ENCODE peak calls at places on chromosome 20, in nine cellular contexts. J, P, Z, Q, I, F, N, E and V are unnamed samples.

GRCh38 chr20:36629719-36630340 is 16.2 kb downstream of the SLA2 start:
- DNase-seq in J (no peak), P (peak; percentile 49), Z (peak; percentile 54), Q (no peak), I (no peak), F (no peak), N (peak; percentile 13), E (no peak), V (no peak)

GRCh38 chr20:326645-327031 is 1.3 kb downstream of the SOX12 start:
- DNase-seq in J (no peak), P (peak; percentile 25), Z (no peak), Q (no peak), I (no peak), F (peak; percentile 62), N (peak; percentile 51), E (peak; percentile 14), V (no peak)

GRCh38 chr20:57785720-57786119 is 75.9 kb upstream of the PMEPA1 start:
- DNase-seq in J (no peak), P (no peak), Z (no peak), Q (no peak), I (no peak), F (no peak), N (no peak), E (no peak), V (no peak)

GRCh38 chr20:61057313-61058171 is 194.5 kb upstream of the CDH4 start:
- DNase-seq in J (no peak), P (no peak), Z (no peak), Q (no peak), I (no peak), F (no peak), N (no peak), E (no peak), V (no peak)

GRCh38 chr20:10637563-10637962 is 36.2 kb downstream of the JAG1 start:
- DNase-seq in J (no peak), P (no peak), Z (no peak), Q (peak; percentile 22), I (no peak), F (no peak), N (no peak), E (no peak), V (no peak)

GRCh38 chr20:44370639-44371218 is 15.2 kb downstream of the HNF4A start:
- DNase-seq in J (no peak), P (no peak), Z (no peak), Q (no peak), I (no peak), F (peak; percentile 74), N (no peak), E (no peak), V (no peak)

GRCh38 chr20:57396212-57396611 is 5.0 kb downstream of the RBM38 start:
- DNase-seq in J (no peak), P (no peak), Z (no peak), Q (no peak), I (no peak), F (no peak), N (no peak), E (no peak), V (no peak)

GRCh38 chr20:49392745-49393144 is 89.7 kb downstream of the KCNB1 start:
- DNase-seq in J (no peak), P (no peak), Z (no peak), Q (peak; percentile 44), I (no peak), F (no peak), N (no peak), E (no peak), V (no peak)

GRCh38 chr20:25204550-25205276 is 9.2 kb downstream of the ENTPD6 start:
- DNase-seq in J (no peak), P (no peak), Z (no peak), Q (no peak), I (no peak), F (no peak), N (no peak), E (no peak), V (no peak)

GRCh38 chr20:8133816-8134451 is 1.9 kb downstream of the PLCB1 start:
- DNase-seq in J (no peak), P (no peak), Z (no peak), Q (no peak), I (no peak), F (no peak), N (no peak), E (no peak), V (no peak)

GRCh38 chr20:54021446-54022235 is 48.8 kb downstream of the BCAS1 start:
- DNase-seq in J (no peak), P (no peak), Z (no peak), Q (no peak), I (no peak), F (no peak), N (no peak), E (no peak), V (no peak)

GRCh38 chr20:25054995-25055629 is 2.8 kb downstream of the ACSS1 start:
- DNase-seq in J (peak; percentile 22), P (no peak), Z (no peak), Q (no peak), I (no peak), F (no peak), N (no peak), E (peak; percentile 51), V (no peak)

GRCh38 chr20:60101201-60101893 is 143.1 kb downstream of the CDH26 start:
- DNase-seq in J (no peak), P (no peak), Z (no peak), Q (no peak), I (peak; percentile 70), F (no peak), N (no peak), E (no peak), V (no peak)

GRCh38 chr20:35742741-35743523 is 872 bp upstream of the RBM39 start:
- DNase-seq in J (no peak), P (no peak), Z (no peak), Q (no peak), I (no peak), F (peak; percentile 31), N (peak; percentile 67), E (peak; percentile 41), V (no peak)

GRCh38 chr20:34938466-34939163 is 17.0 kb downstream of the GSS start:
- DNase-seq in J (no peak), P (no peak), Z (no peak), Q (no peak), I (peak; percentile 51), F (no peak), N (peak; percentile 93), E (no peak), V (no peak)

GRCh38 chr20:44810061-44810390 is 320 bp downstream of the RIMS4 start:
- DNase-seq in J (no peak), P (no peak), Z (no peak), Q (no peak), I (no peak), F (no peak), N (no peak), E (no peak), V (no peak)

GRCh38 chr20:41222703-41223102 is 85.4 kb downstream of the PLCG1 start:
- DNase-seq in J (no peak), P (no peak), Z (no peak), Q (no peak), I (no peak), F (no peak), N (no peak), E (no peak), V (no peak)

GRCh38 chr20:50283922-50284810 is 93.5 kb downstream of the CEBPB start:
- DNase-seq in J (peak; percentile 68), P (peak; percentile 36), Z (no peak), Q (peak; percentile 22), I (peak; percentile 79), F (peak; percentile 47), N (peak; percentile 27), E (peak; percentile 72), V (no peak)

GRCh38 chr20:45957021-45957941 is 14.7 kb downstream of the ZNF335 start:
- DNase-seq in J (no peak), P (no peak), Z (no peak), Q (no peak), I (no peak), F (no peak), N (no peak), E (no peak), V (no peak)

GRCh38 chr20:63176035-63176434 is 39.9 kb downstream of the YTHDF1 start:
- DNase-seq in J (no peak), P (no peak), Z (peak; percentile 14), Q (no peak), I (no peak), F (peak; percentile 44), N (peak; percentile 36), E (no peak), V (no peak)

GRCh38 chr20:64001607-64002011 is 20.7 kb downstream of the PRPF6 start:
- DNase-seq in J (no peak), P (no peak), Z (no peak), Q (peak; percentile 91), I (no peak), F (no peak), N (no peak), E (no peak), V (no peak)

GRCh38 chr20:63290677-63291472 is 2.1 kb upstream of the COL20A1 start:
- DNase-seq in J (peak; percentile 16), P (peak; percentile 31), Z (peak; percentile 83), Q (peak; percentile 30), I (no peak), F (peak; percentile 73), N (peak; percentile 68), E (peak; percentile 34), V (no peak)

GRCh38 chr20:53677447-53678314 is 84.0 kb upstream of the ZNF217 start:
- DNase-seq in J (no peak), P (no peak), Z (peak; percentile 50), Q (no peak), I (no peak), F (peak; percentile 75), N (no peak), E (peak; percentile 50), V (no peak)

GRCh38 chr20:50038574-50038991 is 55.8 kb downstream of the SNAI1 start:
- DNase-seq in J (no peak), P (no peak), Z (no peak), Q (peak; percentile 36), I (no peak), F (no peak), N (peak; percentile 30), E (no peak), V (no peak)

GRCh38 chr20:49595811-49596545 is 28.0 kb upstream of the PTGIS start:
- DNase-seq in J (peak; percentile 52), P (peak; percentile 92), Z (peak; percentile 87), Q (no peak), I (no peak), F (no peak), N (no peak), E (peak; percentile 51), V (no peak)

GRCh38 chr20:25676164-25676809 is 20.4 kb downstream of the ZNF337 start:
- DNase-seq in J (peak; percentile 84), P (no peak), Z (no peak), Q (no peak), I (no peak), F (peak; percentile 46), N (no peak), E (peak; percentile 76), V (no peak)

GRCh38 chr20:25685276-25686080 is 11.2 kb downstream of the ZNF337 start:
- DNase-seq in J (no peak), P (no peak), Z (no peak), Q (no peak), I (no peak), F (no peak), N (peak; percentile 37), E (no peak), V (no peak)

GRCh38 chr20:12942123-12942522 is 66.6 kb upstream of the SPTLC3 start:
- DNase-seq in J (no peak), P (no peak), Z (no peak), Q (no peak), I (no peak), F (no peak), N (no peak), E (no peak), V (no peak)

GRCh38 chr20:54048489-54048888 is 21.9 kb downstream of the BCAS1 start:
- DNase-seq in J (peak; percentile 10), P (no peak), Z (no peak), Q (no peak), I (no peak), F (no peak), N (no peak), E (no peak), V (no peak)

GRCh38 chr20:64064145-64064698 is 1.2 kb downstream of the TCEA2 start:
- DNase-seq in J (peak; percentile 69), P (no peak), Z (no peak), Q (no peak), I (no peak), F (no peak), N (peak; percentile 77), E (peak; percentile 64), V (no peak)

GRCh38 chr20:45343445-45343866 is 4.8 kb downstream of the SDC4 start:
- DNase-seq in J (no peak), P (no peak), Z (no peak), Q (no peak), I (peak; percentile 69), F (peak; percentile 76), N (no peak), E (no peak), V (no peak)